ENCODE peak calls at places on chromosomes 12 and 14, in eight cellular contexts. Z is caudate nucleus, K is SK-MEL-5, W is endothelial cell, X is psoas muscle, H is skeletal muscle cell, C is A172, J is germinal center. T is an unnamed sample.

GRCh38 chr14:100213956-100214767 is 24.8 kb upstream of the YY1 start:
- DNase-seq in Z (peak), K (peak), W (peak), X (peak), H (no peak), C (peak), J (peak), T (peak)

GRCh38 chr14:68181395-68182326 is 362.1 kb downstream of the RAD51B start:
- DNase-seq in Z (no peak), K (no peak), W (no peak), X (no peak), H (no peak), C (peak), J (no peak), T (no peak)

GRCh38 chr12:48980953-48981756 is 3.0 kb downstream of the WNT1 start:
- DNase-seq in Z (peak), K (no peak), W (no peak), X (no peak), H (no peak), C (no peak), J (peak), T (peak)

GRCh38 chr12:111455448-111456320 is 50.0 kb downstream of the SH2B3 start:
- DNase-seq in Z (no peak), K (peak), W (no peak), X (no peak), H (no peak), C (peak), J (no peak), T (no peak)

GRCh38 chr12:79082595-79082994 is 218.0 kb downstream of the SYT1 start:
- DNase-seq in Z (no peak), K (no peak), W (no peak), X (no peak), H (no peak), C (no peak), J (no peak), T (no peak)

GRCh38 chr14:36070056-36071043 is 106.2 kb downstream of the PTCSC3 start:
- DNase-seq in Z (peak), K (peak), W (peak), X (peak), H (peak), C (peak), J (peak), T (peak)

GRCh38 chr14:61462566-61463195 is 141.3 kb downstream of the PRKCH start:
- DNase-seq in Z (no peak), K (no peak), W (no peak), X (no peak), H (peak), C (peak), J (no peak), T (no peak)

GRCh38 chr14:89304972-89305703 is 111.9 kb downstream of the FOXN3 start:
- DNase-seq in Z (peak), K (no peak), W (no peak), X (peak), H (no peak), C (no peak), J (peak), T (no peak)

GRCh38 chr12:60205500-60205899 is 609.7 kb downstream of the SLC16A7 start:
- DNase-seq in Z (no peak), K (peak), W (no peak), X (no peak), H (peak), C (peak), J (no peak), T (no peak)

GRCh38 chr12:99131761-99132199 is 486.7 kb downstream of the APAF1 start:
- DNase-seq in Z (peak), K (no peak), W (peak), X (peak), H (no peak), C (peak), J (no peak), T (no peak)

T was measured in RWPE2.